ENCODE peak calls at places on chromosomes 11 and 22, in four cellular contexts. E is activated CD8-positive, alpha-beta memory T cell treated with anti-CD3 and anti-CD28 coated beads, Interleukin-2, amount 50 U/mL, for 48 hours; U is stromal cell of bone marrow; Z is ELF-1. R is an unnamed sample.

GRCh38 chr11:120882237-120882636 is 141.7 kb upstream of the TBCEL start:
- DNase-seq in U (no peak), E (no peak), Z (no peak), R (no peak)

GRCh38 chr22:38196791-38197429 is 4.9 kb upstream of the MAFF start:
- DNase-seq in U (no peak), E (no peak), Z (no peak), R (no peak)

GRCh38 chr11:65660038-65660437 is 2.7 kb downstream of the RELA start:
- DNase-seq in U (no peak), E (no peak), Z (no peak), R (no peak)

GRCh38 chr11:131666617-131667016 is 296.2 kb downstream of the NTM start:
- DNase-seq in E (peak), Z (no peak), U (peak), R (no peak)

GRCh38 chr22:17965538-17966402 is 58.6 kb downstream of the MICAL3 start:
- DNase-seq in E (no peak), U (no peak), Z (no peak), R (no peak)

GRCh38 chr11:41459602-41460405 is at the start of gene LRRC4C:
- DNase-seq in Z (no peak), E (no peak), U (no peak), R (no peak)

GRCh38 chr11:120520091-120520822 is 8.7 kb downstream of the GRIK4 start:
- DNase-seq in U (no peak), Z (no peak), E (no peak), R (no peak)

GRCh38 chr11:92707173-92707619 is 262.3 kb upstream of the MTNR1B start:
- DNase-seq in Z (peak), U (peak), E (no peak), R (no peak)

GRCh38 chr11:85961930-85962363 is 106.8 kb downstream of the CCDC83 start:
- DNase-seq in E (no peak), Z (no peak), U (no peak), R (no peak)

GRCh38 chr11:100340416-100341323 is 346.4 kb upstream of the ARHGAP42 start:
- DNase-seq in E (no peak), U (no peak), Z (no peak), R (no peak)

GRCh38 chr22:29255064-29255621 is 12.6 kb downstream of the RHBDD3 start:
- DNase-seq in E (no peak), U (no peak), Z (no peak), R (no peak)

R was measured in germinal center.